ENCODE peak calls at places on chromosomes 7 and 10, in five cellular contexts. B, H, C, K and M are unnamed samples.

GRCh38 chr7:150421831-150422230 is 28.6 kb upstream of the GIMAP8 start:
- DNase-seq in B (no peak), H (no peak), C (peak; percentile 41), K (no peak), M (no peak)

GRCh38 chr7:491958-492713 is 27.5 kb downstream of the PDGFA start:
- DNase-seq in B (no peak), H (no peak), C (no peak), K (no peak), M (no peak)

GRCh38 chr7:101782886-101783285 is 34.5 kb upstream of the CUX1 start:
- DNase-seq in B (no peak), H (no peak), C (no peak), K (no peak), M (no peak)

GRCh38 chr7:151138541-151138910 is 29.0 kb downstream of the GBX1 start:
- DNase-seq in B (no peak), H (peak; percentile 5), C (peak; percentile 69), K (peak; percentile 25), M (no peak)

GRCh38 chr7:140911746-140912145 is 13.0 kb downstream of the BRAF start:
- DNase-seq in B (no peak), H (no peak), C (no peak), K (no peak), M (no peak)

GRCh38 chr7:158821173-158822021 is 7.9 kb downstream of the ESYT2 start:
- DNase-seq in B (no peak), H (no peak), C (peak; percentile 44), K (no peak), M (no peak)

GRCh38 chr10:34834274-34834673 is 19.2 kb upstream of the PARD3 start:
- DNase-seq in B (no peak), H (no peak), C (no peak), K (no peak), M (no peak)

GRCh38 chr10:71270301-71270777 is 48.7 kb upstream of the SLC29A3 start:
- DNase-seq in B (no peak), H (no peak), C (peak; percentile 75), K (peak; percentile 74), M (peak; percentile 70)

GRCh38 chr10:125553091-125553490 is 129.9 kb downstream of the TEX36 start:
- DNase-seq in B (no peak), H (no peak), C (no peak), K (no peak), M (no peak)

GRCh38 chr7:155342313-155342712 is 44.6 kb downstream of the INSIG1 start:
- DNase-seq in B (no peak), H (no peak), C (no peak), K (no peak), M (no peak)

GRCh38 chr7:151664268-151664667 is 144.6 kb upstream of the RHEB start:
- DNase-seq in B (no peak), H (no peak), C (no peak), K (no peak), M (no peak)

GRCh38 chr7:150898475-150899011 is 46.2 kb downstream of the AOC1 start:
- DNase-seq in B (peak; percentile 58), H (peak; percentile 68), C (peak; percentile 96), K (peak; percentile 78), M (peak; percentile 80)

GRCh38 chr10:102593074-102593803 is 51.0 kb upstream of the TRIM8 start:
- DNase-seq in B (no peak), H (no peak), C (no peak), K (no peak), M (no peak)

GRCh38 chr7:130008941-130009847 is 42.0 kb downstream of the ZC3HC1 start:
- DNase-seq in B (no peak), H (no peak), C (no peak), K (no peak), M (no peak)

GRCh38 chr7:103297837-103298179 is 573 bp downstream of the PMPCB start:
- DNase-seq in B (no peak), H (no peak), C (no peak), K (no peak), M (no peak)

GRCh38 chr10:125080984-125081383 is 79.4 kb downstream of the CTBP2 start:
- DNase-seq in B (no peak), H (no peak), C (no peak), K (no peak), M (no peak)

GRCh38 chr7:45574521-45575500 is 643 bp downstream of the ADCY1 start:
- DNase-seq in B (no peak), H (no peak), C (peak; percentile 64), K (peak; percentile 78), M (no peak)

GRCh38 chr7:47474937-47475879 is 106.7 kb downstream of the TNS3 start:
- DNase-seq in B (peak; percentile 8), H (peak; percentile 95), C (no peak), K (peak; percentile 79), M (peak; percentile 18)

GRCh38 chr7:104973909-104974415 is 40.0 kb upstream of the KMT2E start:
- DNase-seq in B (no peak), H (no peak), C (peak; percentile 16), K (no peak), M (no peak)

GRCh38 chr7:86991844-86992243 is 67.6 kb downstream of the ELAPOR2 start:
- DNase-seq in B (no peak), H (no peak), C (no peak), K (no peak), M (no peak)

GRCh38 chr10:51602326-51602725 is 97.1 kb downstream of the CSTF2T start:
- DNase-seq in B (no peak), H (no peak), C (no peak), K (no peak), M (no peak)

GRCh38 chr7:127254163-127254684 is 1.5 kb upstream of the GRM8 start:
- DNase-seq in B (no peak), H (no peak), C (no peak), K (no peak), M (no peak)

GRCh38 chr7:105790996-105791395 is 85.4 kb downstream of the ATXN7L1 start:
- DNase-seq in B (no peak), H (no peak), C (no peak), K (no peak), M (no peak)

GRCh38 chr10:22825841-22826240 is 102.0 kb upstream of the ARMC3 start:
- DNase-seq in B (no peak), H (no peak), C (no peak), K (no peak), M (no peak)

GRCh38 chr7:2405601-2406345 is 2.4 kb downstream of the CHST12 start:
- DNase-seq in B (peak; percentile 55), H (no peak), C (no peak), K (peak; percentile 83), M (peak; percentile 64)

GRCh38 chr10:71359364-71360046 is 37.2 kb upstream of the CDH23 start:
- DNase-seq in B (no peak), H (peak; percentile 86), C (no peak), K (peak; percentile 66), M (no peak)

GRCh38 chr10:112915590-112916572 is 34.2 kb upstream of the TCF7L2 start:
- DNase-seq in B (no peak), H (no peak), C (no peak), K (no peak), M (no peak)

GRCh38 chr7:96667026-96667425 is 42.6 kb downstream of the SEM1 start:
- DNase-seq in B (no peak), H (no peak), C (no peak), K (no peak), M (no peak)

GRCh38 chr7:105439174-105439893 is 50.6 kb upstream of the SRPK2 start:
- DNase-seq in B (no peak), H (no peak), C (no peak), K (no peak), M (no peak)

GRCh38 chr7:138865843-138866242 is 67.8 kb upstream of the ATP6V0A4 start:
- DNase-seq in B (no peak), H (no peak), C (peak; percentile 58), K (peak; percentile 67), M (peak; percentile 25)

GRCh38 chr10:44742169-44742732 is 168.9 kb upstream of the TMEM72 start:
- DNase-seq in B (no peak), H (no peak), C (no peak), K (no peak), M (no peak)

GRCh38 chr10:36630267-36630666 is 495.1 kb upstream of the ANKRD30A start:
- DNase-seq in B (no peak), H (no peak), C (no peak), K (no peak), M (no peak)

GRCh38 chr7:43535810-43536585 is 46.9 kb upstream of the STK17A start:
- DNase-seq in B (no peak), H (peak; percentile 27), C (no peak), K (no peak), M (no peak)

GRCh38 chr7:78080811-78081210 is 282.2 kb downstream of the PHTF2 start:
- DNase-seq in B (no peak), H (no peak), C (no peak), K (no peak), M (no peak)

GRCh38 chr10:614772-615582 is 74.5 kb downstream of the DIP2C start:
- DNase-seq in B (no peak), H (no peak), C (no peak), K (no peak), M (no peak)

GRCh38 chr10:49837096-49837495 is 75.0 kb upstream of the OGDHL start:
- DNase-seq in B (no peak), H (no peak), C (no peak), K (no peak), M (no peak)